ENCODE peak calls at places on chromosomes 3 and 15, in seven cellular contexts. R, N, A, C, T, F and I are unnamed samples.

GRCh38 chr3:135753506-135753905 is 212.0 kb upstream of the PPP2R3A start:
- DNase-seq in N (no peak), R (no peak), A (no peak), T (no peak), F (no peak), C (no peak), I (no peak)

GRCh38 chr15:63226966-63227401 is 37.6 kb downstream of the RAB8B start:
- DNase-seq in R (no peak), T (peak), A (no peak), C (no peak), N (no peak), F (no peak), I (no peak)

GRCh38 chr15:56600380-56600779 is 132.9 kb downstream of the ZNF280D start:
- DNase-seq in A (no peak), N (no peak), F (no peak), R (no peak), T (no peak), C (no peak), I (no peak)

GRCh38 chr3:189590223-189590622 is 41.0 kb upstream of the TP63 start:
- DNase-seq in N (no peak), R (no peak), A (no peak), C (no peak), F (no peak), T (no peak), I (no peak)

GRCh38 chr3:13644341-13645082 is 95.6 kb downstream of the FBLN2 start:
- DNase-seq in N (peak), R (no peak), F (no peak), T (peak), C (no peak), A (no peak), I (no peak)

GRCh38 chr3:180467177-180467576 is 134.8 kb upstream of the TTC14 start:
- DNase-seq in A (no peak), T (no peak), C (no peak), N (no peak), R (no peak), F (no peak), I (no peak)

GRCh38 chr3:118688396-118688884 is 346.2 kb downstream of the IGSF11 start:
- DNase-seq in N (no peak), C (no peak), T (no peak), F (no peak), R (no peak), A (no peak), I (no peak)

GRCh38 chr15:90823455-90823974 is 44.9 kb upstream of the FURIN start:
- DNase-seq in A (no peak), C (no peak), F (no peak), N (no peak), R (no peak), T (no peak), I (no peak)

GRCh38 chr3:100254168-100254777 is 6.5 kb upstream of the TBC1D23 start:
- DNase-seq in T (peak), F (peak), N (peak), R (no peak), C (peak), A (peak), I (peak)